ENCODE peak calls at places on chromosomes 4 and X, in six cellular contexts. X, R, N, A, P and S are unnamed samples.

GRCh38 chr4:82124365-82124764 is 249.4 kb downstream of the HNRNPD start:
- DNase-seq in X (no peak), R (peak; percentile 2), N (peak; percentile 24), A (no peak), P (no peak), S (no peak)

GRCh38 chr4:109206610-109207009 is 95.8 kb downstream of the COL25A1 start:
- DNase-seq in X (no peak), R (no peak), N (no peak), A (no peak), P (peak; percentile 12), S (no peak)

GRCh38 chrX:9703406-9703805 is 62.2 kb downstream of the GPR143 start:
- DNase-seq in X (no peak), R (no peak), N (no peak), A (no peak), P (no peak), S (no peak)

GRCh38 chr4:15765910-15766703 is 12.0 kb upstream of the CD38 start:
- DNase-seq in X (peak; percentile 25), R (no peak), N (no peak), A (no peak), P (no peak), S (no peak)

GRCh38 chrX:24515447-24515846 is 50.4 kb downstream of the PDK3 start:
- DNase-seq in X (no peak), R (peak; percentile 44), N (peak; percentile 8), A (no peak), P (no peak), S (no peak)

GRCh38 chrX:110407910-110408545 is 49.4 kb downstream of the RTL9 start:
- DNase-seq in X (peak; percentile 18), R (peak; percentile 85), N (peak; percentile 66), A (peak; percentile 52), P (peak; percentile 41), S (peak; percentile 77)

GRCh38 chrX:39409246-39409917 is 608.1 kb downstream of the MID1IP1 start:
- DNase-seq in X (no peak), R (no peak), N (no peak), A (no peak), P (no peak), S (no peak)

GRCh38 chr4:7985072-7985471 is 45.4 kb upstream of the AFAP1 start:
- DNase-seq in X (no peak), R (no peak), N (no peak), A (no peak), P (no peak), S (no peak)

GRCh38 chrX:32139463-32139862 is 1067.6 kb upstream of the FTHL17 start:
- DNase-seq in X (no peak), R (no peak), N (no peak), A (no peak), P (no peak), S (no peak)

GRCh38 chrX:130109429-130110378 is 593 bp downstream of the ELF4 start:
- DNase-seq in X (peak; percentile 22), R (no peak), N (no peak), A (no peak), P (peak; percentile 23), S (no peak)

GRCh38 chr4:337932-338758 is 531 bp downstream of the ZNF141 start:
- DNase-seq in X (peak; percentile 61), R (peak; percentile 22), N (peak; percentile 52), A (peak; percentile 45), P (peak; percentile 13), S (peak; percentile 28)

GRCh38 chrX:101799387-101799786 is 132.4 kb downstream of the ZMAT1 start:
- DNase-seq in X (peak; percentile 72), R (peak; percentile 94), N (peak; percentile 83), A (peak; percentile 91), P (peak; percentile 71), S (peak; percentile 68)

GRCh38 chr4:89835413-89835812 is 1.5 kb downstream of the SNCA start:
- DNase-seq in X (no peak), R (no peak), N (no peak), A (no peak), P (no peak), S (no peak)

GRCh38 chrX:18160369-18160768 is 60.3 kb downstream of the BEND2 start:
- DNase-seq in X (no peak), R (peak; percentile 25), N (no peak), A (no peak), P (no peak), S (no peak)

GRCh38 chr4:16443504-16444088 is 217.3 kb upstream of the TAPT1 start:
- DNase-seq in X (no peak), R (peak; percentile 37), N (no peak), A (no peak), P (no peak), S (peak; percentile 64)

GRCh38 chr4:2931765-2932560 is 31.2 kb downstream of the NOP14 start:
- DNase-seq in X (peak; percentile 53), R (peak; percentile 18), N (no peak), A (peak; percentile 76), P (peak; percentile 64), S (no peak)

GRCh38 chrX:38893441-38893840 is 92.2 kb downstream of the MID1IP1 start:
- DNase-seq in X (no peak), R (no peak), N (no peak), A (no peak), P (no peak), S (no peak)

GRCh38 chr4:8547108-8547911 is 32.9 kb upstream of the GPR78 start:
- DNase-seq in X (no peak), R (peak; percentile 26), N (no peak), A (no peak), P (peak; percentile 36), S (peak; percentile 26)

GRCh38 chr4:165199286-165199685 is 8.1 kb upstream of the KLHL2 start:
- DNase-seq in X (no peak), R (no peak), N (no peak), A (no peak), P (no peak), S (no peak)

GRCh38 chr4:121138445-121138844 is 25.7 kb downstream of the TNIP3 start:
- DNase-seq in X (no peak), R (no peak), N (no peak), A (no peak), P (no peak), S (no peak)

GRCh38 chr4:163762756-163763155 is 268.3 kb downstream of the TMA16 start:
- DNase-seq in X (no peak), R (no peak), N (no peak), A (no peak), P (no peak), S (no peak)

GRCh38 chr4:153188966-153189801 is 15.1 kb upstream of the TRIM2 start:
- DNase-seq in X (no peak), R (peak; percentile 6), N (no peak), A (no peak), P (no peak), S (peak; percentile 37)

GRCh38 chr4:1211951-1212545 is 36.9 kb downstream of the CTBP1 start:
- DNase-seq in X (no peak), R (no peak), N (no peak), A (no peak), P (no peak), S (no peak)